ENCODE peak calls at places on chromosomes 13 and 19, in nine cellular contexts. A, W, B, D, L, G, S, V and C are unnamed samples.

GRCh38 chr19:50475736-50476223 is 527 bp upstream of the EMC10 start:
- DNase-seq in A (no peak), W (no peak), B (no peak), D (no peak), L (no peak), G (no peak), S (no peak), V (no peak), C (no peak)

GRCh38 chr13:21326155-21327030 is 132.7 kb downstream of the ZDHHC20 start:
- DNase-seq in A (no peak), W (peak), B (no peak), D (peak), L (no peak), G (peak), S (no peak), V (no peak), C (no peak)

GRCh38 chr13:73767747-73768315 is 366.4 kb downstream of the KLF12 start:
- DNase-seq in A (peak), W (no peak), B (no peak), D (no peak), L (peak), G (peak), S (peak), V (no peak), C (peak)

GRCh38 chr19:45476349-45476717 is 8.5 kb downstream of the FOSB start:
- DNase-seq in A (peak), W (no peak), B (no peak), D (no peak), L (no peak), G (no peak), S (no peak), V (no peak), C (no peak)

GRCh38 chr19:38912600-38913514 is 871 bp upstream of the CCER2 start:
- DNase-seq in A (no peak), W (no peak), B (no peak), D (no peak), L (no peak), G (no peak), S (no peak), V (no peak), C (peak)

GRCh38 chr13:35164324-35164932 is 222.4 kb downstream of the NBEA start:
- DNase-seq in A (peak), W (no peak), B (peak), D (peak), L (peak), G (peak), S (peak), V (peak), C (peak)

GRCh38 chr19:14661372-14661924 is 13.2 kb downstream of the ADGRE3 start:
- DNase-seq in A (no peak), W (no peak), B (no peak), D (no peak), L (no peak), G (no peak), S (no peak), V (no peak), C (peak)

GRCh38 chr19:38478273-38478971 is 44.9 kb downstream of the RYR1 start:
- DNase-seq in A (peak), W (no peak), B (peak), D (no peak), L (peak), G (peak), S (peak), V (no peak), C (peak)

GRCh38 chr13:83563499-83563898 is 318.8 kb downstream of the SLITRK1 start:
- DNase-seq in A (no peak), W (no peak), B (no peak), D (no peak), L (no peak), G (no peak), S (no peak), V (no peak), C (no peak)

GRCh38 chr13:75305057-75305456 is 176.9 kb downstream of the TBC1D4 start:
- DNase-seq in A (no peak), W (no peak), B (no peak), D (peak), L (no peak), G (no peak), S (peak), V (no peak), C (no peak)

GRCh38 chr13:109494955-109495354 is 291.4 kb downstream of the IRS2 start:
- DNase-seq in A (peak), W (no peak), B (no peak), D (no peak), L (no peak), G (peak), S (no peak), V (no peak), C (no peak)

GRCh38 chr13:75318138-75318833 is 163.7 kb downstream of the TBC1D4 start:
- DNase-seq in A (no peak), W (no peak), B (no peak), D (no peak), L (no peak), G (no peak), S (no peak), V (no peak), C (no peak)

GRCh38 chr13:44329909-44330545 is 43.6 kb upstream of the SERP2 start:
- DNase-seq in A (no peak), W (no peak), B (no peak), D (no peak), L (no peak), G (no peak), S (no peak), V (no peak), C (no peak)

GRCh38 chr19:29259153-29259552 is 46.2 kb upstream of the UQCRFS1 start:
- DNase-seq in A (peak), W (no peak), B (no peak), D (no peak), L (no peak), G (no peak), S (peak), V (no peak), C (peak)

GRCh38 chr19:1064661-1065605 is 2.0 kb upstream of the ARHGAP45 start:
- DNase-seq in A (peak), W (no peak), B (peak), D (peak), L (no peak), G (peak), S (peak), V (no peak), C (peak)

GRCh38 chr13:59312776-59313175 is 851.0 kb downstream of the DIAPH3 start:
- DNase-seq in A (no peak), W (no peak), B (no peak), D (no peak), L (no peak), G (no peak), S (no peak), V (no peak), C (no peak)

GRCh38 chr13:27423333-27423732 is 1.1 kb upstream of the GTF3A start:
- DNase-seq in A (no peak), W (no peak), B (no peak), D (no peak), L (no peak), G (no peak), S (peak), V (no peak), C (no peak)

DNA sequence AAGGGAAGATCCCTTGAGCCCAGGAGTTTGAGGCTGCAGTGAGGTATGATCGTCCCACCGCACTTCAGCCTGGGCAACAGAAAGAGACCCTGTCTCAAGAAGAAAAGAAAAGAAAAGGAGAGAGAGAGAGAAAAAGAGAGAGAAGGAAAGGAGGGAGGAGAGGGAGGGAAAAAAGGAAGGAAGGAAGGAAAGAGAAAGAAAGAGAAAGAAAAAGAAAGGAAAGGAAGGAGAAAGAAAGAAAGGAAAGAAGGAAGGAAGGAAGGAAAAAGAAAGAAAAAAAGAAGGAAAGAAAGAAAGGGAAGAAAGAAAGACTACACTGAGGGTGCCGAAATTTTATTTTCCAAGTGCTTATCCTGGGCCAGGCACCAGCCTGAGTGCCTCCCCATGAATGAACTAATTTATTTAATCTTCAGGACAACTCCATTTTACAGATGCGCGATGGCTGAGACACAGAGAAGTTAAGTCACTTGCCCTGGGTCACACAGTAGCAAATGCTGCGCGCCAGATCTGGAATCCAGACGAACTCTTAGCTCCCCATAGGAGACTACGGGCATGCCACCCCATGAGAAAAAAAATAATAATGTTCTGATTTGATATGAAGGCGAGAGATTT is 2.7 kb downstream of the CDC42EP5 start:
- DNase-seq in A (no peak), W (no peak), B (no peak), D (no peak), L (no peak), G (no peak), S (no peak), V (no peak), C (no peak)
- H3K4me3 ChIP-seq in A (no peak), W (peak), B (no peak), D (no peak), L (no peak), G (no peak), S (no peak), V (no peak), C (no peak)

GRCh38 chr13:25468330-25469178 is 96.8 kb downstream of the ATP8A2 start:
- DNase-seq in A (no peak), W (no peak), B (no peak), D (no peak), L (no peak), G (peak), S (peak), V (no peak), C (no peak)
- TF ChIP-seq MAX in A (no peak), W (no peak), B (no peak), D (no peak), L (no peak), G (no peak), S (no peak), V (no peak), C (no peak)

DNA sequence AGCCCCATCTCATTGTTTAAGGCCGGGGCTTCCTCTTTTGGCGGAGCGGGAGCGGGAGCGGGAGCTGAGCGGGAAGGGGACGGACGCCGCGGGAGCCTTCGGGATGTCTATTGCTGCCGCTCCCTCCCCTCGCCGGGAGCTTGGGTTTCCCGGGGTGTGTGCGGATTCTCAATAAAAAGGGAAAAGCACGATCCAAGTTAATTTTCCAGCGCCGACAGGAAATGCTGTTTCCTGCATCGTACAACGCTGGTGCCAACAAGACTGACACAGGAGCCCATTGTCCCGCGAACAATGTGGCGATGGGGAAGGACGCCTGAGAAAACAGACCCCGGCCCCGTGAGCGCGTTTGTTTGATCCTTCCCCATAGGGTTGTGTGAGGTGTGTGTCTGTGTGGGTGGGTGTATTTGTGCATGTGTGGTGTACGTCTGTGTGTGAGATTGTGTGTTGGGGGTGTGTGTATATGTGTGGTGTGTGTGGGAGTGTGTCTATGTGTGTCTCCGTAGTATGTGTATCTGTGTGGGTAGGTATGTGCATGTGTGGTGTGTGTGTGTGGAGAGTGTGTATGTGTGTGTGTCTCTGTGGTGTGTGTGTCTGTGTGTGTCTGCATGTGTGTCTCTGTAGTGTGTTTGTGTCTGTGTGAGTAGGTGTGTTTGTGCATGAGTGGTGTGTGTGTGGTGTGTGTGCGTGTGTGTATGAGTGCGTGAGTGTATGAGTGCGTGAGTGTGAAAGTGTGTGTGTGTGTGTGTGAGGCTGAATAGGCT is 36.4 kb upstream of the FLT1 start:
- DNase-seq in A (no peak), W (peak), B (no peak), D (peak), L (no peak), G (peak), S (no peak), V (no peak), C (peak)
- H3K4me3 ChIP-seq in A (no peak), W (peak), B (peak), D (peak), L (no peak), G (peak), S (no peak), V (peak), C (peak)

DNA sequence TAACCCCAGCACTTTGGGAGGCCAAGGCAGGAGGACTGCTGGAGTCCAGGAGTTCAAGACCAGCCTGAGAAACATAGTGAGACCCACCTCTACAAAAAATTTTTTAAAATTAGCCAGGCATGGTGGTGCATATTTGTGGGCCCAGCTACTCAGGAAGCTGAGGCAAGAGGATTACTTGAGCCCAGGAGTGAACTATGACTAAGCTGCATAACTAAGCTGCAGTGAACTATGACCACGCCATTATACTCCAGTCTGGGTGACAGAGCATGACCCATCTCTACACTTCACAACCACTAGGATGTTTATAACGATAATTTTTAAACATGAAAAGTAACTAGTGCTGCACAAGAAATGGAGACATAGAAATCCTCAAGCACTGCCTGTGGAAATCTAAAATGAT is 352.7 kb upstream of the SGCG start:
- DNase-seq in A (no peak), W (no peak), B (no peak), D (no peak), L (no peak), G (no peak), S (peak), V (no peak), C (no peak)
- TF ChIP-seq MAX in A (no peak), W (no peak), B (no peak), D (no peak), L (no peak), G (no peak), S (no peak), V (no peak), C (no peak)

GRCh38 chr19:51750381-51751124 is 1.1 kb downstream of the FPR1 start:
- DNase-seq in A (no peak), W (no peak), B (no peak), D (no peak), L (no peak), G (no peak), S (no peak), V (no peak), C (no peak)

GRCh38 chr19:51751655-51752054 is at the start of gene FPR1:
- DNase-seq in A (no peak), W (no peak), B (peak), D (no peak), L (no peak), G (no peak), S (no peak), V (no peak), C (peak)

GRCh38 chr19:51754106-51754505 is 2.4 kb upstream of the FPR1 start:
- DNase-seq in A (no peak), W (no peak), B (no peak), D (no peak), L (no peak), G (no peak), S (no peak), V (no peak), C (no peak)

GRCh38 chr19:51746731-51747130 is 4.9 kb downstream of the FPR1 start:
- DNase-seq in A (no peak), W (no peak), B (no peak), D (no peak), L (no peak), G (no peak), S (no peak), V (no peak), C (no peak)

DNA sequence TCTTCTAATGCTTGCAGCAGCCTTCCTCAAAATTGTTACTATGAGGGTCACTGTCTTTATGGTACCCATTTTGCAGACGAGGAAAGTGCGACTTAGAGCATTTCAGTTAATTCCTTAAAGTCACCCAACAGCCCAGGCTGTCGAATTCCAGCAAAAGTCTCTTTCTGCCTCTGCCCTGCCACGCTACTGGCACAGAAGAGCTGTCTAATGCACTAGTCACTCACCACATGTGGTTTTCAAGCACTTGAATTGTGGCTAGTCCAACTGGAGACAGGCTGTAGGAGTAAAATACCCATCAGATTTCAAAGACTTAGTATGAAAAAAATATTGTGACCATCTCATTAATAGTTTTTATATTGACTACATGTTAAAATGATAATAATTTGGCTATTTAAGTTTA is 1.7 kb downstream of the FPR1 start:
- DNase-seq in A (no peak), W (no peak), B (no peak), D (no peak), L (no peak), G (no peak), S (no peak), V (no peak), C (no peak)
- H3K4me3 ChIP-seq in A (no peak), W (no peak), B (no peak), D (no peak), L (no peak), G (no peak), S (no peak), V (no peak), C (no peak)

DNA sequence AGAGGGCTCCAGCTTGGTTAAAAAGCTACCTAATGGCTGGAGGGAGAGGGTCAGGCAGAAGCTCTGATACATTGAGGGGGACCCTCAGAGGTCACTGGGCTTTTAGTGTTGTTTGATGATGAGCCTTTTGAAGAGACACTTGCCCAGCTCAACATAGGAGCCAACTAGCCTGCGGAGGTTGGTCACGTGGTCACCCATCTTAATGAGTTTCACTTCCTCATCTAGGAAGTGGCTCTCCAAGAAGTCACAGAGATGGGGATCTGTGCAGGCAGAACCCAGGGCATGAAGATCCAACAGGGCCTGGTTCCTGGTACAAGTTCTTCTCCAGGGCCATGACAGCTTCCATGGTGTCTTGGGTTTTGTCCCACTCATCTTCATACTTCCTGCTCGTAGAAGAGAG is 33.4 kb downstream of the IPO5 start:
- DNase-seq in A (no peak), W (no peak), B (no peak), D (no peak), L (no peak), G (no peak), S (no peak), V (peak), C (peak)
- TF ChIP-seq MAX in A (no peak), W (no peak), B (no peak), D (no peak), L (no peak), G (no peak), S (no peak), V (no peak), C (no peak)

GRCh38 chr13:113813749-113814434 is 50.0 kb downstream of the GAS6 start:
- DNase-seq in A (no peak), W (no peak), B (no peak), D (peak), L (no peak), G (no peak), S (no peak), V (no peak), C (no peak)

GRCh38 chr13:113816925-113817859 is 46.7 kb downstream of the GAS6 start:
- DNase-seq in A (peak), W (no peak), B (peak), D (peak), L (peak), G (peak), S (peak), V (no peak), C (peak)

GRCh38 chr13:113814435-113814821 is 49.4 kb downstream of the GAS6 start:
- DNase-seq in A (no peak), W (no peak), B (no peak), D (no peak), L (no peak), G (no peak), S (no peak), V (no peak), C (no peak)

GRCh38 chr13:113816248-113816924 is 47.5 kb downstream of the GAS6 start:
- DNase-seq in A (no peak), W (no peak), B (no peak), D (no peak), L (no peak), G (no peak), S (no peak), V (no peak), C (peak)

DNA sequence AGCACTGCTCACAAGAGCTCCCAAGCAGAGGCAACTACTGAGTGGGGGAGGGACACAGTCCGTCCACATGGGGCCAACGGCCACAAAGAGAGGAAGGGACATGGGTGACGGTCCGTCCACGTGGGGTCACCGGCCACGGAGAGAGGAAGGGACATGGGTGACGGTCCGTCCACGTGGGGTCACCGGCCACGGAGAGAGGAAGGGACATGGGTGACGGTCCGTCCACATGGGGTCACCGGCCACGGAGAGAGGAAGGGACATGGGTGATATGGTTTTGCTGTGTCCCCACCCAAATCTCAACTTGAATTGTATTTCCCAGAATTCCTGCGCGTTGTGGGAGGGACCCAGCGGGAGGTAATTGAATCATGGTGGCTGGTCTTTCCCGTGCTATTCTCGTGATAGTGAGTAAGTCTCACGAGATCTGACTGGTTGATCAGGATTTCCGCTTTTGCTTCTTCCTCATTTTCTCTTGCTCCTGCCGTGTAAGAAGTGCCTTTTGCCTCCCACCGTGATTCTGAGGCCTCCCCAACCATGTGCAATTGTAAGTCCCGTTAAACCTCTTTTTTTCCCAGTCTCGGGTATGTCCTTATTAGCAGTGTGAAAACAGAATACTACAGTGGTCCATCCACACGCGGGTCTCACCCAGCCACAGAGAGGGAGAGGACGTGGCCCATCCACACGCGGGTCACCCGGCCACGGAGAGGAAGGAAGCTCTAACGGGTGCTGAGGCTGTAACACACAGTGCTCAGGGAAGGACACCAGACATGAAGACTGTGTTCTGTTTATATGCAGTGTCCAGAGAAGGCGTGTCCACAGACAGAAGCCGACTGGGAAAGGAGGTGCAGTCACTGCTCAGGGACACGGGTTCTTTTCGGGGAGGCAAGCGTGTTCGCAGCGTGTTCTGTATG is 48.5 kb downstream of the GAS6 start:
- DNase-seq in A (no peak), W (no peak), B (peak), D (peak), L (no peak), G (no peak), S (peak), V (peak), C (peak)
- H3K4me3 ChIP-seq in A (no peak), W (no peak), B (peak), D (no peak), L (no peak), G (no peak), S (peak), V (peak), C (peak)